ENCODE peak calls at places on chromosomes 11 and 22, in six cellular contexts. C is body of pancreas; I is activated T-cell treated with anti-CD3 and anti-CD28 coated beads, Interleukin-2, amount 50 U/mL, for 4 hours; S is sciatic nerve; E is psoas muscle; W is esophagus mucosa. M is an unnamed sample.

GRCh38 chr11:106278391-106278790 is 200.9 kb downstream of the AASDHPPT start:
- ATAC-seq in C (no peak), I (no peak), S (no peak), E (no peak), W (no peak), M (no peak)

GRCh38 chr22:35630387-35630793 is 13.3 kb upstream of the MB start:
- ATAC-seq in C (no peak), I (no peak), S (no peak), E (no peak), W (no peak), M (no peak)

GRCh38 chr22:19524170-19525115 is at the start of gene CLDN5:
- ATAC-seq in C (peak; percentile 36), I (peak; percentile 47), S (peak; percentile 29), E (peak; percentile 60), W (peak; percentile 47), M (peak; percentile 76)

GRCh38 chr22:19852177-19852781 is 2.4 kb downstream of the GNB1L start:
- ATAC-seq in C (no peak), I (no peak), S (no peak), E (no peak), W (no peak), M (no peak)

GRCh38 chr11:125371451-125371935 is 124.6 kb downstream of the FEZ1 start:
- ATAC-seq in C (no peak), I (no peak), S (no peak), E (no peak), W (no peak), M (no peak)

GRCh38 chr11:110762596-110762995 is 50.4 kb upstream of the ARHGAP20 start:
- ATAC-seq in C (no peak), I (no peak), S (peak; percentile 62), E (no peak), W (no peak), M (no peak)

GRCh38 chr11:71452354-71453020 is 516 bp upstream of the NADSYN1 start:
- ATAC-seq in C (peak; percentile 22), I (peak; percentile 7), S (no peak), E (no peak), W (no peak), M (no peak)

GRCh38 chr22:46894081-46894671 is 131.7 kb downstream of the TBC1D22A start:
- ATAC-seq in C (no peak), I (no peak), S (peak; percentile 79), E (no peak), W (no peak), M (no peak)

GRCh38 chr22:20982563-20982882 is 426 bp downstream of the LZTR1 start:
- ATAC-seq in C (no peak), I (peak; percentile 4), S (peak; percentile 1), E (peak; percentile 10), W (peak; percentile 2), M (no peak)

GRCh38 chr22:21015051-21016006 is at the start of gene P2RX6:
- ATAC-seq in C (no peak), I (no peak), S (no peak), E (peak; percentile 90), W (peak; percentile 5), M (no peak)

GRCh38 chr22:32650553-32651345 is 150.8 kb upstream of the TIMP3 start:
- ATAC-seq in C (no peak), I (no peak), S (no peak), E (no peak), W (no peak), M (no peak)

GRCh38 chr11:66729447-66729846 is 431 bp upstream of the SPTBN2 start:
- ATAC-seq in C (no peak), I (no peak), S (no peak), E (no peak), W (no peak), M (no peak)

GRCh38 chr11:75557649-75558494 is 4.2 kb upstream of the SERPINH1 start:
- ATAC-seq in C (no peak), I (no peak), S (peak; percentile 18), E (no peak), W (peak; percentile 24), M (peak; percentile 16)

GRCh38 chr11:67320011-67320410 is 16.7 kb downstream of the SSH3 start:
- ATAC-seq in C (no peak), I (no peak), S (no peak), E (no peak), W (no peak), M (no peak)

GRCh38 chr11:121762820-121763219 is 310.1 kb upstream of the SORL1-AS1 start:
- ATAC-seq in C (no peak), I (no peak), S (peak; percentile 64), E (no peak), W (no peak), M (peak; percentile 13)

GRCh38 chr11:128628686-128629085 is 41.3 kb upstream of the ETS1 start:
- ATAC-seq in C (no peak), I (peak; percentile 37), S (no peak), E (no peak), W (no peak), M (no peak)

GRCh38 chr11:115706735-115707134 is 202.5 kb upstream of the CADM1 start:
- ATAC-seq in C (no peak), I (no peak), S (no peak), E (peak; percentile 93), W (no peak), M (no peak)

GRCh38 chr22:24681236-24681635 is 78.2 kb downstream of the GGT1 start:
- ATAC-seq in C (no peak), I (no peak), S (no peak), E (no peak), W (no peak), M (no peak)

GRCh38 chr11:125423247-125423849 is 72.7 kb downstream of the FEZ1 start:
- ATAC-seq in C (no peak), I (no peak), S (no peak), E (no peak), W (no peak), M (no peak)

GRCh38 chr11:43952020-43952400 is 9.6 kb downstream of the C11orf96 start:
- ATAC-seq in C (no peak), I (no peak), S (no peak), E (no peak), W (no peak), M (no peak)

GRCh38 chr11:118401880-118402590 is 629 bp downstream of the ATP5MG start:
- ATAC-seq in C (peak; percentile 3), I (peak; percentile 14), S (no peak), E (peak; percentile 35), W (peak; percentile 27), M (no peak)

GRCh38 chr11:66745356-66746235 is 16.6 kb upstream of the SPTBN2 start:
- ATAC-seq in C (peak; percentile 45), I (peak; percentile 45), S (peak; percentile 14), E (no peak), W (peak; percentile 63), M (no peak)

GRCh38 chr22:49052023-49052538 is 775.6 kb downstream of the BRD1 start:
- ATAC-seq in C (peak; percentile 69), I (peak; percentile 99), S (peak; percentile 89), E (no peak), W (peak; percentile 52), M (no peak)

GRCh38 chr11:77151804-77152513 is 23.9 kb downstream of the MYO7A start:
- ATAC-seq in C (no peak), I (peak; percentile 60), S (peak; percentile 34), E (no peak), W (no peak), M (no peak)

GRCh38 chr11:69650081-69650831 is 9.3 kb downstream of the CCND1 start:
- ATAC-seq in C (no peak), I (no peak), S (no peak), E (no peak), W (no peak), M (no peak)

GRCh38 chr11:130202009-130202817 is 42.6 kb downstream of the ST14 start:
- ATAC-seq in C (no peak), I (no peak), S (no peak), E (no peak), W (no peak), M (no peak)

GRCh38 chr11:95461348-95461747 is 230.3 kb upstream of the SESN3 start:
- ATAC-seq in C (no peak), I (no peak), S (no peak), E (no peak), W (no peak), M (no peak)

GRCh38 chr11:72221386-72221785 is 3.2 kb upstream of the INPPL1 start:
- ATAC-seq in C (no peak), I (no peak), S (no peak), E (no peak), W (no peak), M (no peak)

GRCh38 chr11:73402834-73403185 is 26.6 kb downstream of the RELT start:
- ATAC-seq in C (no peak), I (no peak), S (no peak), E (no peak), W (no peak), M (no peak)

GRCh38 chr22:21858025-21858764 is 9.2 kb downstream of the MAPK1 start:
- ATAC-seq in C (no peak), I (no peak), S (no peak), E (peak; percentile 13), W (no peak), M (no peak)

GRCh38 chr22:48734359-48734758 is 1093.3 kb downstream of the BRD1 start:
- ATAC-seq in C (no peak), I (no peak), S (no peak), E (no peak), W (no peak), M (no peak)

GRCh38 chr11:117217141-117217609 is 14.7 kb downstream of the PCSK7 start:
- ATAC-seq in C (peak; percentile 16), I (no peak), S (peak; percentile 23), E (no peak), W (no peak), M (peak; percentile 21)

GRCh38 chr11:76225122-76225584 is 18.9 kb upstream of the WNT11 start:
- ATAC-seq in C (peak; percentile 64), I (no peak), S (peak; percentile 87), E (peak; percentile 99), W (no peak), M (peak; percentile 77)

GRCh38 chr11:38460901-38461300 is 1862.9 kb upstream of the RAG2 start:
- ATAC-seq in C (peak; percentile 71), I (no peak), S (peak; percentile 83), E (no peak), W (no peak), M (no peak)

GRCh38 chr11:112297248-112297866 is 36.7 kb upstream of the PLET1 start:
- ATAC-seq in C (no peak), I (peak; percentile 78), S (no peak), E (no peak), W (no peak), M (no peak)